ENCODE peak calls at places on chromosomes 6 and 20, in six cellular contexts. O is astrocyte, R is uterus, E is cardiac fibroblast, Y is tibial artery, B is choroid plexus epithelial cell. P is an unnamed sample.

GRCh38 chr6:39929733-39930461 is 4.4 kb downstream of the MOCS1 start:
- DNase-seq in O (no peak), R (no peak), E (peak; percentile 79), Y (no peak), B (peak; percentile 27), P (no peak)

GRCh38 chr6:107616776-107617175 is 126.9 kb downstream of the SOBP start:
- DNase-seq in O (no peak), R (no peak), E (no peak), Y (no peak), B (no peak), P (no peak)

GRCh38 chr20:45456632-45457031 is 12.9 kb upstream of the WFDC2 start:
- DNase-seq in O (no peak), R (no peak), E (peak; percentile 30), Y (no peak), B (peak; percentile 33), P (no peak)

GRCh38 chr6:164200071-164200470 is 785.6 kb downstream of the QKI start:
- DNase-seq in O (peak; percentile 25), R (no peak), E (peak; percentile 35), Y (no peak), B (peak; percentile 5), P (no peak)

GRCh38 chr6:157184202-157185015 is 138.9 kb downstream of the TMEM242 start:
- DNase-seq in O (peak; percentile 23), R (peak; percentile 59), E (peak; percentile 72), Y (peak; percentile 67), B (peak; percentile 71), P (no peak)

GRCh38 chr6:139777202-139777970 is 402.9 kb upstream of the CITED2 start:
- DNase-seq in O (no peak), R (no peak), E (no peak), Y (no peak), B (no peak), P (no peak)

GRCh38 chr6:37130704-37131103 is 39.2 kb upstream of the PIM1 start:
- DNase-seq in O (peak; percentile 42), R (peak; percentile 70), E (peak; percentile 73), Y (peak; percentile 65), B (no peak), P (no peak)

GRCh38 chr20:50475879-50476292 is 34.3 kb upstream of the PTPN1 start:
- DNase-seq in O (peak; percentile 46), R (no peak), E (peak; percentile 61), Y (no peak), B (peak; percentile 73), P (no peak)

GRCh38 chr6:37990762-37991525 is 171.4 kb downstream of the ZFAND3 start:
- DNase-seq in O (peak; percentile 90), R (peak; percentile 42), E (peak; percentile 89), Y (no peak), B (peak; percentile 90), P (peak; percentile 65)

GRCh38 chr6:158061709-158062461 is 80.2 kb downstream of the SYNJ2 start:
- DNase-seq in O (peak; percentile 88), R (no peak), E (no peak), Y (no peak), B (peak; percentile 80), P (no peak)

GRCh38 chr6:66361886-66362285 is 654.9 kb upstream of the EYS start:
- DNase-seq in O (no peak), R (no peak), E (no peak), Y (no peak), B (no peak), P (no peak)

GRCh38 chr6:138086573-138087196 is 20.5 kb downstream of the PERP start:
- DNase-seq in O (peak; percentile 73), R (no peak), E (no peak), Y (no peak), B (peak; percentile 92), P (no peak)

GRCh38 chr6:165653196-165653595 is 9.8 kb downstream of the PDE10A start:
- DNase-seq in O (peak; percentile 29), R (no peak), E (peak; percentile 71), Y (no peak), B (no peak), P (no peak)

GRCh38 chr6:6256881-6257280 is 63.6 kb downstream of the F13A1 start:
- DNase-seq in O (no peak), R (no peak), E (no peak), Y (no peak), B (no peak), P (no peak)

GRCh38 chr6:154408906-154409500 is 52.4 kb upstream of the IPCEF1 start:
- DNase-seq in O (no peak), R (no peak), E (peak; percentile 54), Y (no peak), B (peak; percentile 83), P (no peak)
- TF ChIP-seq CTCF in O (peak; percentile 49), R (peak; percentile 19), E (peak; percentile 36), Y (peak; percentile 7), B (peak; percentile 77), P (peak; percentile 32)

GRCh38 chr6:33740794-33741193 is 5.9 kb downstream of the IP6K3 start:
- DNase-seq in O (no peak), R (no peak), E (no peak), Y (no peak), B (no peak), P (no peak)
- H3K4me3 ChIP-seq in O (no peak overlapping the region), R (no peak overlapping the region), E (no peak overlapping the region), Y (no peak overlapping the region), B (no peak overlapping the region), P (no peak overlapping the region)

DNA sequence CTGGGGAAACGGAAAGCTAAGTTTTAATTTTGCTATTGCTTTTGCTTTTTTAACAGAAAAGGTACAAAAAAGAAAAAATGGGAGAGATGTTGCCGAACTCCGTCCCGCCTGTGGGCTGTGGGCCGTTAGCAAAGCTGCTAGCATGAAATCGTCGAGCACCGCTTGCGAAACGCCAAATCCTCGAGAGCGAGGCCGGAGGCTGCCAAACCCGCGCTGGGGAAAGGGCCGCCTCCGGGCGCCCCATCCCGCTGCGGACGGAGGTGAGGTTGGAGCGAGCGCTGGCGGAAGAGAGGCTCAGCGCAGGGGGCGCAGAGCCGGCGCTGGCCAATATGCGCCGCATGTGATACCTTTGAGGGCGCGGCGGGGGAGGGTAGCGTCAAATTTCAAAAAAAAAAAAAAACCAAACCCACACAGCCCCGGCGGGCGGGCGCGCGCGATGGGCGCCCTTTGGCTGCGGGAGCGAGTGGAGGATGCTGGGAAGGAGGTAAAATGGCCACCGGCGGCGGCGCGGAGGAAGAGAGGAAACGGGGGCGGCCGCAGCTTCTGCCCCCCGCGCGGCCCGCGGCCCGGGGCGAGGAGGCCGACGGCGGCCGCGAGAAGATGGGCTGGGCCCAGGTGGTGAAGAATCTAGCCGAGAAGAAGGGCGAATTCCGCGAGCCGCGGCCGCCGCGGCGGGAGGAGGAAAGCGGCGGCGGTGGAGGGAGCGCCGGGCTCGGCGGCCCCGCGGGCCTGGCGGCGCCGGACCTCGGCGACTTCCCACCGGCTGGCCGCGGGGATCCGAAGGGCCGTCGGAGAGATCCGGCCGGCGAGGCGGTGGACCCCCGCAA is at the start of gene ZCCHC3:
- DNase-seq in O (peak; percentile 86), R (peak; percentile 93), E (peak; percentile 94), Y (peak; percentile 83), B (peak; percentile 98), P (peak; percentile 61)
- TF ChIP-seq CTCF in O (no peak), R (peak; percentile 35), E (no peak), Y (peak; percentile 21), B (peak; percentile 24), P (no peak)

GRCh38 chr6:146434991-146435390 is 108.6 kb upstream of the RAB32 start:
- DNase-seq in O (no peak), R (no peak), E (no peak), Y (no peak), B (no peak), P (no peak)
- H3K4me3 ChIP-seq in O (no peak overlapping the region), R (no peak overlapping the region), E (no peak overlapping the region), Y (peak overlapping the region; percentile 49), B (no peak overlapping the region), P (no peak overlapping the region)

DNA sequence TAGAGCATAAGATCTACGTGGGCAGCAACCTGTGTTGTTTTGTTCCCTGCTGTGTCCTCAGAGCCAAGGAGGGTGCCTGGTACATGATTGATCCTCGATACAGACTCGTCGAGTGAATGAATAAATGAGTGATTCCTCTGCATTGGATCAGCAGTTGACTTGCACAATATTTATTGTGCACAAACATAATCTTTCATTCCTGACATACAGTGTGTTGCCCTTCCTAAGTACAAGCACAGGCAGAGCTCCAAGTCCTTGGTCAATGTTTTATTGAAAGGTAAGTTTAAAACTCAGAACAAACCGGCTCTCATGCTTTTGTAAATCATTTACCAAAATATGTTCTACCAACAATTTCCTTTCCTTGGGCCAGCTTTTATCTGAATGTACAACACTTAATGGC is 57.4 kb downstream of the STMND1 start:
- DNase-seq in O (no peak), R (no peak), E (no peak), Y (no peak), B (no peak), P (no peak)
- TF ChIP-seq CTCF in O (no peak), R (no peak), E (no peak), Y (no peak), B (no peak), P (no peak)

DNA sequence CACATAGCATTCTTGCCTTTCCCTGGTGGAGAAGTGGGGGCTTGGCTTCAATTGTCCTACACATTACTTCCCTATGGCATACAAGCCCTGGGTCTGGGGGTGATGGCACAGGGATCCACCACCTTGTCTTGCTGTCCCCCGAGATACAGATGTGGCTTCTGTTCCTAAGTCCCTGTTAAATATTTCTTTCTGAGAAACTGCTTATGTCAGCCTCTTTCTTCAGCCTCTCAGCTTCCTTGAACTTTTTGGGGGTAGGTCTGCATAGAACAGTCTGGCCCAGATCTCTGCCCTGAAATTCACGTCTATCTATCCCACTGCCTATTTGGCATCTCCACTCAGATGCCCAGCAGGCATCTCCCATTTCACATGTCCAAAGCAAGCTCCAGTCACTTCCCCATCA is 177.4 kb downstream of the SCP2D1 start:
- DNase-seq in O (no peak), R (no peak), E (no peak), Y (no peak), B (no peak), P (no peak)
- H3K4me3 ChIP-seq in O (no peak overlapping the region), R (no peak overlapping the region), E (no peak overlapping the region), Y (no peak overlapping the region), B (no peak overlapping the region), P (no peak overlapping the region)